ENCODE peak calls at places on chromosomes 13 and 19, in four cellular contexts. One of them, this sample, is unnamed.

GRCh38 chr13:42707596-42707995 is 73.8 kb upstream of the FAM216B start:
- DNase-seq in RPMI7951: peak
- DNase-seq in iris pigment epithelial cell: peak
- DNase-seq in HT-29: no peak
- DNase-seq in this sample: no peak

GRCh38 chr19:658916-659839 is 3.8 kb downstream of the RNF126 start:
- DNase-seq in RPMI7951: peak
- DNase-seq in iris pigment epithelial cell: no peak
- DNase-seq in HT-29: peak
- DNase-seq in this sample: peak

GRCh38 chr13:43434185-43434584 is 352.6 kb downstream of the ENOX1 start:
- DNase-seq in RPMI7951: no peak
- DNase-seq in iris pigment epithelial cell: no peak
- DNase-seq in HT-29: no peak
- DNase-seq in this sample: no peak

GRCh38 chr19:53904909-53905308 is 4.2 kb upstream of the CACNG7 start:
- DNase-seq in RPMI7951: no peak
- DNase-seq in iris pigment epithelial cell: no peak
- DNase-seq in HT-29: peak
- DNase-seq in this sample: no peak

GRCh38 chr19:5947435-5947834 is 30.5 kb downstream of the RANBP3 start:
- DNase-seq in RPMI7951: no peak
- DNase-seq in iris pigment epithelial cell: peak
- DNase-seq in HT-29: no peak
- DNase-seq in this sample: no peak

GRCh38 chr13:102974574-102975195 is 91.5 kb downstream of the SLC10A2 start:
- DNase-seq in RPMI7951: no peak
- DNase-seq in iris pigment epithelial cell: no peak
- DNase-seq in HT-29: no peak
- DNase-seq in this sample: no peak

GRCh38 chr13:31044658-31045620 is 112.5 kb downstream of the TEX26 start:
- DNase-seq in RPMI7951: peak
- DNase-seq in iris pigment epithelial cell: no peak
- DNase-seq in HT-29: peak
- DNase-seq in this sample: no peak

GRCh38 chr19:17784201-17785008 is 10.5 kb upstream of the B3GNT3 start:
- DNase-seq in RPMI7951: peak
- DNase-seq in iris pigment epithelial cell: peak
- DNase-seq in HT-29: peak
- DNase-seq in this sample: no peak

GRCh38 chr13:21113851-21114306 is 52.5 kb upstream of the LATS2 start:
- DNase-seq in RPMI7951: no peak
- DNase-seq in iris pigment epithelial cell: no peak
- DNase-seq in HT-29: no peak
- DNase-seq in this sample: no peak

GRCh38 chr13:26629260-26629659 is 71.8 kb downstream of the WASF3 start:
- DNase-seq in RPMI7951: peak
- DNase-seq in iris pigment epithelial cell: peak
- DNase-seq in HT-29: peak
- DNase-seq in this sample: no peak

GRCh38 chr19:40567040-40567749 is 9.5 kb upstream of the SHKBP1 start:
- DNase-seq in RPMI7951: no peak
- DNase-seq in iris pigment epithelial cell: peak
- DNase-seq in HT-29: no peak
- DNase-seq in this sample: no peak

GRCh38 chr19:41276231-41276630 is 12.1 kb downstream of the HNRNPUL1 start:
- DNase-seq in RPMI7951: no peak
- DNase-seq in iris pigment epithelial cell: peak
- DNase-seq in HT-29: no peak
- DNase-seq in this sample: no peak

GRCh38 chr19:10812902-10813404 is 23.1 kb downstream of the TMED1 start:
- DNase-seq in RPMI7951: peak
- DNase-seq in iris pigment epithelial cell: peak
- DNase-seq in HT-29: no peak
- DNase-seq in this sample: no peak

GRCh38 chr13:92355213-92355612 is 871.4 kb upstream of the GPC6 start:
- DNase-seq in RPMI7951: peak
- DNase-seq in iris pigment epithelial cell: peak
- DNase-seq in HT-29: peak
- DNase-seq in this sample: no peak

GRCh38 chr19:11064831-11065303 is 24.4 kb upstream of the LDLR start:
- DNase-seq in RPMI7951: peak
- DNase-seq in iris pigment epithelial cell: peak
- DNase-seq in HT-29: no peak
- DNase-seq in this sample: no peak

This sample was measured in epithelial cell of prostate.